ENCODE peak calls at places on chromosomes 12 and 14, in seven cellular contexts. G is K562, W is HCT116, K is HepG2, S is GM12878, B is H1, Q is SK-N-SH. R is an unnamed sample.

GRCh38 chr14:64612021-64612380 is 62.2 kb downstream of the PPP1R36 start:
- DNase-seq in B (no peak), W (no peak), K (no peak), G (no peak), Q (no peak), S (no peak), R (no peak)

GRCh38 chr12:64746663-64747062 is 12.5 kb downstream of the GNS start:
- DNase-seq in B (no peak), G (no peak), Q (no peak), K (no peak), W (no peak), S (no peak), R (no peak)

GRCh38 chr12:21541773-21542172 is 15.7 kb downstream of the SPX start:
- DNase-seq in W (no peak), K (no peak), G (no peak), Q (no peak), S (no peak), B (no peak), R (no peak)

GRCh38 chr12:79847417-79847816 is 87.5 kb downstream of the PPP1R12A start:
- DNase-seq in S (no peak), B (no peak), Q (no peak), G (no peak), K (no peak), W (no peak), R (no peak)

GRCh38 chr14:67137744-67138371 is 51.4 kb upstream of the GARIN2 start:
- DNase-seq in K (no peak), G (peak), Q (peak), S (no peak), B (no peak), W (no peak), R (no peak)

GRCh38 chr12:94220804-94221203 is 72.4 kb downstream of the PLXNC1 start:
- DNase-seq in W (no peak), S (no peak), Q (no peak), K (no peak), B (no peak), G (no peak), R (no peak)

GRCh38 chr14:104561124-104561531 is 18.4 kb upstream of the C14orf180 start:
- DNase-seq in K (no peak), G (no peak), B (no peak), Q (no peak), W (no peak), S (no peak), R (no peak)

GRCh38 chr14:23119362-23120327 is 590 bp upstream of the CEBPE start:
- DNase-seq in K (no peak), B (no peak), Q (no peak), W (no peak), S (no peak), G (no peak), R (no peak)

GRCh38 chr14:44497148-44497547 is 9.9 kb downstream of the FSCB start:
- DNase-seq in Q (no peak), K (no peak), B (no peak), S (no peak), G (no peak), W (no peak), R (no peak)

GRCh38 chr14:64943556-64943955 is 1.0 kb upstream of the GPX2 start:
- DNase-seq in Q (no peak), W (no peak), B (no peak), K (no peak), S (no peak), G (no peak), R (no peak)

GRCh38 chr12:72511493-72511892 is 239.3 kb downstream of the TRHDE start:
- DNase-seq in W (no peak), G (no peak), B (no peak), S (no peak), K (no peak), Q (no peak), R (no peak)

GRCh38 chr12:106590601-106591000 is 7.8 kb downstream of the RFX4 start:
- DNase-seq in W (no peak), S (no peak), K (no peak), Q (no peak), G (no peak), B (no peak), R (no peak)
- TF ChIP-seq JUND in W (no peak), S (no peak), K (no peak), Q (no peak), G (no peak), B (no peak), R (no peak)

GRCh38 chr14:95119336-95119735 is 38.0 kb downstream of the DICER1 start:
- DNase-seq in W (no peak), S (no peak), G (no peak), Q (no peak), B (no peak), K (no peak), R (peak)
- TF ChIP-seq JUND in W (no peak), S (no peak), G (no peak), Q (no peak), B (no peak), K (no peak), R (no peak)

GRCh38 chr14:54627718-54628345 is 60.9 kb downstream of the SAMD4A start:
- DNase-seq in Q (peak), G (no peak), K (no peak), W (no peak), B (no peak), S (peak), R (no peak)
- TF ChIP-seq JUND in Q (no peak), G (no peak), K (no peak), W (no peak), B (no peak), S (no peak), R (no peak)

GRCh38 chr12:62332598-62332997 is 72.4 kb downstream of the USP15 start:
- DNase-seq in Q (no peak), K (no peak), G (no peak), W (no peak), S (no peak), B (no peak), R (no peak)

GRCh38 chr12:62328296-62328921 is 68.2 kb downstream of the USP15 start:
- DNase-seq in W (no peak), G (no peak), K (no peak), Q (peak), S (no peak), B (no peak), R (no peak)

GRCh38 chr12:62335801-62336200 is 75.6 kb downstream of the USP15 start:
- DNase-seq in W (no peak), G (no peak), Q (no peak), B (no peak), K (no peak), S (no peak), R (no peak)

GRCh38 chr12:62335057-62335456 is 74.9 kb downstream of the USP15 start:
- DNase-seq in W (no peak), G (no peak), S (no peak), B (no peak), K (no peak), Q (no peak), R (no peak)

DNA sequence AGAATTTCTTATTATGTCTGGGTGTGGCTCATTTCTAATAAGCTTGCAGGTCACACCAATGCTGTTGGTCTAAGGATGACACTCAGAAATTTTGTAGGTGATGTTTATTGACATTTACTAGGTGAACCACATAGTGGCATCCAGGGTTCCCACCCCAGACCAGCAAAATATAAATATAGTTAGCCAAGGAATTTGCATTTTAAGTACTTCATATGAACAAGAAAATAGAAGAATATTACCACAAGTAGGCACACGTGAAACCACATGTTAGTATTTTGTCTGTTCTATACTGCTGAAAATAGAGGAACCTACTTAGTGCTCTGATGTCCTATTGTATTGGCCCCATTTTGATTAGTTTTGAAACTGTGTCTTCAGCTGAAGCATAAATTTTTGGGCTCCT is 71.1 kb downstream of the USP15 start:
- DNase-seq in K (no peak), B (no peak), G (no peak), S (no peak), W (no peak), Q (no peak), R (no peak)
- TF ChIP-seq JUND in K (no peak), B (no peak), G (no peak), S (no peak), W (no peak), Q (no peak), R (no peak)

R was measured in T47D.